ENCODE peak calls at places on chromosomes 4 and X, in six cellular contexts. T, L, G, B, D and X are unnamed samples.

GRCh38 chr4:186304816-186305520 is 39.0 kb downstream of the F11 start:
- DNase-seq in T (no peak), L (peak; percentile 8), G (no peak), B (no peak), D (no peak), X (no peak)

GRCh38 chrX:113305496-113305895 is 464.9 kb upstream of the AMOT start:
- DNase-seq in T (no peak), L (peak; percentile 4), G (peak; percentile 60), B (no peak), D (no peak), X (no peak)

GRCh38 chrX:112731793-112732192 is 52.1 kb upstream of the LHFPL1 start:
- DNase-seq in T (no peak), L (peak; percentile 32), G (no peak), B (no peak), D (no peak), X (no peak)

GRCh38 chr4:130563185-130563890 is 1467.4 kb downstream of the C4orf33 start:
- DNase-seq in T (peak; percentile 52), L (peak; percentile 72), G (peak; percentile 78), B (peak; percentile 81), D (peak; percentile 57), X (no peak)

GRCh38 chr4:177239878-177240277 is 69.8 kb upstream of the NEIL3 start:
- DNase-seq in T (no peak), L (peak; percentile 48), G (no peak), B (no peak), D (no peak), X (no peak)

GRCh38 chr4:108317377-108317776 is 148.6 kb upstream of the LEF1 start:
- DNase-seq in T (no peak), L (no peak), G (no peak), B (no peak), D (no peak), X (no peak)

GRCh38 chr4:86968477-86969015 is 33.7 kb downstream of the AFF1 start:
- DNase-seq in T (no peak), L (no peak), G (no peak), B (no peak), D (no peak), X (no peak)

GRCh38 chr4:101682946-101683345 is 107.6 kb upstream of the BANK1 start:
- DNase-seq in T (no peak), L (no peak), G (no peak), B (no peak), D (no peak), X (no peak)

GRCh38 chrX:134459683-134460004 is 321 bp upstream of the HPRT1 start:
- DNase-seq in T (no peak), L (no peak), G (no peak), B (no peak), D (no peak), X (peak; percentile 25)

GRCh38 chrX:13059269-13059668 is 14.8 kb upstream of the FAM9C start:
- DNase-seq in T (no peak), L (no peak), G (no peak), B (no peak), D (no peak), X (no peak)

GRCh38 chr4:47519239-47519883 is 34.3 kb downstream of the ATP10D start:
- DNase-seq in T (no peak), L (no peak), G (no peak), B (no peak), D (no peak), X (no peak)

GRCh38 chrX:118764122-118764521 is 36.7 kb downstream of the IL13RA1 start:
- DNase-seq in T (no peak), L (no peak), G (no peak), B (no peak), D (peak; percentile 7), X (no peak)
- H3K14ac ChIP-seq in T (no peak overlapping the region), L (no peak overlapping the region), G (no peak overlapping the region), B (no peak overlapping the region), D (no peak overlapping the region), X (no peak overlapping the region)

DNA sequence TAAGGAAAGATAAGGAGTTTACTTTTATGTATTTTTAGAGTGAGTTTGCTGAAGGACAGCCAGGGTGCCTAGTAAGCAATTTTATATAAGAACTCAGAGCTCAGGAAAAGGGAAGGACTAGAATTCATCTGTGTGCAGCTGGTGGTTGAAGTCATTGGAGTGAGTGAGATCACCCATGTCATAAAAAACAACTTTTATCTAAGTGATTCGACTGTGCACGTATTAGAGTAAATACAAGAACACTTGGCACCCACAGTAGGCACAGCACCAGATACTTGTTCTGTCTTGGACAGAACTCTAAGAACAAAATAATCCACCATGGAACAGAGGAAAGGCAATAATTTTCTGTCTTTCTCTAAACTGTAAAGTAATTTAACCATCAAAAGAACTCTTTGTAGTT is 31.6 kb downstream of the SYNPO2 start:
- DNase-seq in T (no peak), L (peak; percentile 71), G (no peak), B (no peak), D (no peak), X (no peak)
- H3K27ac ChIP-seq in T (no peak overlapping the region), L (no peak overlapping the region), G (no peak overlapping the region), B (no peak overlapping the region), D (no peak overlapping the region), X (no peak overlapping the region)

GRCh38 chrX:150088766-150089518 is 150.7 kb upstream of the EOLA2 start:
- DNase-seq in T (no peak), L (no peak), G (no peak), B (no peak), D (no peak), X (no peak)
- H3K14ac ChIP-seq in T (no peak overlapping the region), L (no peak overlapping the region), G (no peak overlapping the region), B (no peak overlapping the region), D (no peak overlapping the region), X (no peak overlapping the region)

GRCh38 chr4:79575709-79576479 is 167.9 kb upstream of the GK2 start:
- DNase-seq in T (no peak), L (no peak), G (no peak), B (no peak), D (no peak), X (peak; percentile 99)
- H3K27ac ChIP-seq in T (no peak overlapping the region), L (no peak overlapping the region), G (no peak overlapping the region), B (no peak overlapping the region), D (no peak overlapping the region), X (peak overlapping the region; percentile 20)

DNA sequence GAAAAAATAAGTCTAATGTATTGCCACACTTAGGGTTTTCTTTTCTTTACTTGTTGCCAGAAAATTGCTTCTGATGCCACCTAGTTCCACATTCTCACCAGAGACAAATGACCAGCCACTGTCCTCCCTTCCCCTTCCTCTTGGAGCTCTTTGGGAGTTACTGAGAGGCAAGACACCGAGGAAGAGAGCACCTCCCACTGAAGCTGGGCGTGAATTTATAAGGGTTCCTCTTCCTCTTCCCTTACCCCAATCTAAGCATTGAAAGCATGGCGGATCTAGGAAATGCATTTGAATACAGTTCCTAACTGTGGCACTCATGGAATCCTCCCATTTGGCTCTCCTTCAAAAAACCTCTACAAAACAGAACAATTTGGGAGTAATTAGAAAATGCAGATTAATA is 30.1 kb downstream of the ANXA3 start:
- DNase-seq in T (no peak), L (no peak), G (no peak), B (no peak), D (no peak), X (no peak)
- H3K14ac ChIP-seq in T (no peak overlapping the region), L (no peak overlapping the region), G (no peak overlapping the region), B (no peak overlapping the region), D (no peak overlapping the region), X (no peak overlapping the region)

GRCh38 chrX:38277802-38278201 is 49.5 kb downstream of the RPGR start:
- DNase-seq in T (no peak), L (no peak), G (peak; percentile 17), B (no peak), D (no peak), X (no peak)
- H3K27ac ChIP-seq in T (no peak overlapping the region), L (no peak overlapping the region), G (no peak overlapping the region), B (no peak overlapping the region), D (no peak overlapping the region), X (no peak overlapping the region)

GRCh38 chr4:10659251-10659650 is 25.3 kb downstream of the CLNK start:
- DNase-seq in T (no peak), L (no peak), G (no peak), B (no peak), D (no peak), X (no peak)
- H3K14ac ChIP-seq in T (no peak overlapping the region), L (no peak overlapping the region), G (no peak overlapping the region), B (no peak overlapping the region), D (no peak overlapping the region), X (no peak overlapping the region)

GRCh38 chr4:141079393-141079930 is 53.8 kb downstream of the RNF150 start:
- DNase-seq in T (no peak), L (no peak), G (no peak), B (no peak), D (no peak), X (no peak)
- H3K27ac ChIP-seq in T (no peak overlapping the region), L (no peak overlapping the region), G (no peak overlapping the region), B (no peak overlapping the region), D (no peak overlapping the region), X (no peak overlapping the region)

GRCh38 chrX:16012250-16012649 is 111.1 kb upstream of the GRPR start:
- DNase-seq in T (no peak), L (no peak), G (no peak), B (no peak), D (no peak), X (no peak)
- H3K14ac ChIP-seq in T (no peak overlapping the region), L (no peak overlapping the region), G (no peak overlapping the region), B (no peak overlapping the region), D (no peak overlapping the region), X (no peak overlapping the region)